ENCODE peak calls at places on chromosomes 5 and 9, in eight cellular contexts. K is fibroblast of lung; C is SJCRH30; S is Right ventricle myocardium inferior; G is stimulated activated CD8-positive, alpha-beta memory T cell treated with anti-CD3 and anti-CD28 coated beads, Interleukin-4, amount 100 ng/mL, for 1 hour; N is GDM1; Z is EL; A is activated T-cell treated with anti-CD3 and anti-CD28 coated beads for 1 hour. I is an unnamed sample.

GRCh38 chr9:22046243-22046642 is 37.1 kb upstream of the CDKN2B start:
- DNase-seq in N (no peak), A (no peak), Z (no peak), G (no peak), C (no peak), S (no peak), K (no peak), I (no peak)

GRCh38 chr5:56506586-56506985 is 273.5 kb upstream of the ANKRD55 start:
- DNase-seq in A (no peak), C (no peak), G (no peak), K (no peak), S (no peak), Z (peak; percentile 91), N (no peak), I (no peak)

GRCh38 chr9:102587231-102587630 is 407.9 kb upstream of the CYLC2 start:
- DNase-seq in A (no peak), Z (no peak), S (no peak), K (no peak), N (no peak), G (no peak), C (no peak), I (no peak)

GRCh38 chr5:55600536-55601208 is 65.9 kb upstream of the PLPP1 start:
- DNase-seq in G (no peak), A (no peak), S (no peak), K (peak; percentile 61), Z (peak; percentile 69), C (peak; percentile 65), N (no peak), I (no peak)

GRCh38 chr5:64516216-64516615 is 10.4 kb downstream of the RGS7BP start:
- DNase-seq in S (no peak), Z (no peak), A (no peak), N (no peak), C (peak; percentile 84), K (no peak), G (no peak), I (no peak)

GRCh38 chr9:105127863-105128220 is 116.6 kb upstream of the SLC44A1 start:
- DNase-seq in G (no peak), A (peak; percentile 22), K (no peak), Z (peak; percentile 60), C (no peak), S (no peak), N (peak; percentile 80), I (no peak)

GRCh38 chr9:109403116-109403515 is 82.3 kb upstream of the EPB41L4B start:
- DNase-seq in Z (peak; percentile 26), G (no peak), S (no peak), C (no peak), A (no peak), K (no peak), N (no peak), I (no peak)

GRCh38 chr5:59335544-59335943 is 558.0 kb downstream of the PDE4D start:
- DNase-seq in A (no peak), C (no peak), Z (no peak), G (no peak), S (no peak), N (no peak), K (no peak), I (no peak)

GRCh38 chr5:142327111-142327842 is 2.5 kb upstream of the SPRY4 start:
- DNase-seq in S (no peak), C (peak; percentile 56), Z (peak; percentile 88), N (no peak), A (no peak), K (peak; percentile 84), G (no peak), I (no peak)

GRCh38 chr9:135641745-135642144 is 2.4 kb upstream of the GLT6D1 start:
- DNase-seq in G (no peak), Z (peak; percentile 41), S (no peak), A (no peak), N (no peak), C (no peak), K (no peak), I (no peak)

GRCh38 chr9:21491742-21492141 is 9.6 kb upstream of the IFNE start:
- DNase-seq in G (no peak), A (no peak), Z (no peak), N (no peak), C (no peak), S (no peak), K (peak; percentile 41), I (no peak)

GRCh38 chr9:124469011-124469832 is 19.0 kb downstream of the ADGRD2 start:
- DNase-seq in G (no peak), C (no peak), A (no peak), Z (no peak), S (peak; percentile 55), N (no peak), K (no peak), I (no peak)

GRCh38 chr5:42274913-42275312 is 148.3 kb upstream of the GHR start:
- DNase-seq in N (no peak), S (no peak), C (peak; percentile 71), Z (no peak), A (no peak), K (peak; percentile 88), G (no peak), I (no peak)

GRCh38 chr5:67350600-67351315 is 154.2 kb upstream of the CD180 start:
- DNase-seq in Z (no peak), S (no peak), G (no peak), C (no peak), N (no peak), A (no peak), K (peak; percentile 53), I (no peak)

GRCh38 chr5:83744851-83745250 is 24.2 kb upstream of the HAPLN1 start:
- DNase-seq in A (no peak), S (no peak), K (no peak), Z (peak; percentile 2), G (no peak), N (peak; percentile 51), C (no peak), I (no peak)

GRCh38 chr5:10524376-10525123 is 39.3 kb upstream of the ANKRD33B start:
- DNase-seq in K (peak; percentile 86), S (no peak), A (no peak), Z (peak; percentile 99), G (no peak), C (peak; percentile 11), N (no peak), I (no peak)

GRCh38 chr5:16179511-16179935 is at the start of gene MARCHF11:
- DNase-seq in C (no peak), A (no peak), N (no peak), K (no peak), G (no peak), Z (no peak), S (no peak), I (peak; percentile 44)

GRCh38 chr9:127488946-127489345 is 37.6 kb downstream of the LRSAM1 start:
- DNase-seq in N (no peak), G (no peak), C (no peak), S (no peak), A (no peak), K (no peak), Z (no peak), I (no peak)

I was measured in NCI-H1105.